ENCODE peak calls at places on chromosomes 5 and 9, in four cellular contexts. W is esophagus squamous epithelium, M is body of pancreas, Y is HCT116. I is an unnamed sample.

GRCh38 chr5:54644226-54644625 is 126.7 kb downstream of the SNX18 start:
- DNase-seq in W (no peak), M (no peak), Y (peak; percentile 48), I (no peak)

GRCh38 chr5:107542428-107542827 is 128.3 kb downstream of the EFNA5 start:
- DNase-seq in W (no peak), M (peak; percentile 89), Y (peak; percentile 54), I (peak; percentile 74)

GRCh38 chr5:140018096-140018481 is 25.0 kb downstream of the NRG2 start:
- DNase-seq in W (no peak), M (no peak), Y (no peak), I (no peak)

GRCh38 chr5:114192108-114192507 is 169.8 kb upstream of the KCNN2 start:
- DNase-seq in W (no peak), M (no peak), Y (no peak), I (no peak)

GRCh38 chr5:105688227-105688807 is 1982.4 kb downstream of the EFNA5 start:
- DNase-seq in W (no peak), M (no peak), Y (no peak), I (no peak)

GRCh38 chr5:87127956-87128687 is 139.6 kb upstream of the RASA1 start:
- DNase-seq in W (no peak), M (no peak), Y (no peak), I (no peak)

GRCh38 chr5:42467981-42468524 is 44.8 kb downstream of the GHR start:
- DNase-seq in W (no peak), M (no peak), Y (no peak), I (no peak)

GRCh38 chr5:72440207-72440638 is 67.0 kb downstream of the ZNF366 start:
- DNase-seq in W (no peak), M (no peak), Y (no peak), I (no peak)

GRCh38 chr5:56900395-56900794 is 9.0 kb upstream of the SETD9 start:
- DNase-seq in W (no peak), M (no peak), Y (no peak), I (no peak)

GRCh38 chr9:76667521-76667957 is 96.7 kb upstream of the PCA3 start:
- DNase-seq in W (no peak), M (no peak), Y (no peak), I (no peak)

GRCh38 chr9:90898229-90898628 is 96.6 kb downstream of the SYK start:
- DNase-seq in W (no peak), M (no peak), Y (no peak), I (no peak)

GRCh38 chr9:35557330-35557729 is 47.7 kb upstream of the TESK1 start:
- DNase-seq in W (no peak), M (no peak), Y (no peak), I (no peak)

GRCh38 chr9:14423816-14424261 is 109.9 kb upstream of the NFIB start:
- DNase-seq in W (no peak), M (no peak), Y (no peak), I (no peak)

GRCh38 chr9:127589955-127590370 is 22.1 kb upstream of the STXBP1 start:
- DNase-seq in W (no peak), M (peak; percentile 78), Y (no peak), I (peak; percentile 56)

GRCh38 chr5:36744678-36745659 is 131.6 kb upstream of the NIPBL start:
- DNase-seq in W (no peak), M (peak; percentile 95), Y (peak; percentile 76), I (peak; percentile 84)

GRCh38 chr9:125240649-125240999 is 519 bp downstream of the HSPA5 start:
- DNase-seq in W (no peak), M (peak; percentile 63), Y (no peak), I (no peak)

GRCh38 chr9:13411827-13412226 is 132.3 kb upstream of the MPDZ start:
- DNase-seq in W (no peak), M (no peak), Y (no peak), I (no peak)

GRCh38 chr9:125119643-125120286 is 23.6 kb downstream of the SCAI start:
- DNase-seq in W (no peak), M (no peak), Y (no peak), I (no peak)

GRCh38 chr9:114805670-114806551 is at the start of gene TNFSF15:
- DNase-seq in W (no peak), M (peak; percentile 45), Y (no peak), I (peak; percentile 72)

GRCh38 chr5:81247441-81247972 is 14.4 kb downstream of the CKMT2 start:
- DNase-seq in W (no peak), M (no peak), Y (peak; percentile 40), I (no peak)

GRCh38 chr5:34957857-34958690 is 28.7 kb downstream of the DNAJC21 start:
- DNase-seq in W (no peak), M (no peak), Y (no peak), I (peak; percentile 8)

GRCh38 chr5:51544386-51544785 is 161.1 kb downstream of the ISL1 start:
- DNase-seq in W (no peak), M (no peak), Y (no peak), I (no peak)

GRCh38 chr5:146048994-146049703 is 56.2 kb downstream of the PLAC8L1 start:
- DNase-seq in W (no peak), M (peak; percentile 57), Y (peak; percentile 48), I (peak; percentile 25)

GRCh38 chr5:173840111-173840983 is 47.8 kb upstream of the CPEB4 start:
- DNase-seq in W (no peak), M (no peak), Y (no peak), I (no peak)

GRCh38 chr5:19795218-19795617 is 192.8 kb downstream of the CDH18 start:
- DNase-seq in W (no peak), M (no peak), Y (no peak), I (peak; percentile 3)

GRCh38 chr5:979100-979817 is 29.3 kb upstream of the NKD2 start:
- DNase-seq in W (no peak), M (no peak), Y (no peak), I (no peak)

GRCh38 chr5:2173067-2173466 is 290.3 kb upstream of the IRX4 start:
- DNase-seq in W (no peak), M (no peak), Y (no peak), I (no peak)

GRCh38 chr9:134135343-134136116 is at the start of gene WDR5:
- DNase-seq in W (peak; percentile 37), M (peak; percentile 94), Y (peak; percentile 77), I (peak; percentile 56)
- TF ChIP-seq CTCF in W (no peak), M (no peak), Y (peak; percentile 9), I (peak; percentile 27)

GRCh38 chr5:133613184-133613583 is 843 bp upstream of the FSTL4 start:
- DNase-seq in W (no peak), M (no peak), Y (no peak), I (no peak)

GRCh38 chr5:133612021-133612860 is at the start of gene FSTL4:
- DNase-seq in W (no peak), M (peak; percentile 75), Y (no peak), I (no peak)

GRCh38 chr5:133611357-133612020 is 852 bp downstream of the FSTL4 start:
- DNase-seq in W (no peak), M (no peak), Y (no peak), I (no peak)

GRCh38 chr5:133613743-133614142 is 1.4 kb upstream of the FSTL4 start:
- DNase-seq in W (no peak), M (no peak), Y (no peak), I (no peak)

DNA sequence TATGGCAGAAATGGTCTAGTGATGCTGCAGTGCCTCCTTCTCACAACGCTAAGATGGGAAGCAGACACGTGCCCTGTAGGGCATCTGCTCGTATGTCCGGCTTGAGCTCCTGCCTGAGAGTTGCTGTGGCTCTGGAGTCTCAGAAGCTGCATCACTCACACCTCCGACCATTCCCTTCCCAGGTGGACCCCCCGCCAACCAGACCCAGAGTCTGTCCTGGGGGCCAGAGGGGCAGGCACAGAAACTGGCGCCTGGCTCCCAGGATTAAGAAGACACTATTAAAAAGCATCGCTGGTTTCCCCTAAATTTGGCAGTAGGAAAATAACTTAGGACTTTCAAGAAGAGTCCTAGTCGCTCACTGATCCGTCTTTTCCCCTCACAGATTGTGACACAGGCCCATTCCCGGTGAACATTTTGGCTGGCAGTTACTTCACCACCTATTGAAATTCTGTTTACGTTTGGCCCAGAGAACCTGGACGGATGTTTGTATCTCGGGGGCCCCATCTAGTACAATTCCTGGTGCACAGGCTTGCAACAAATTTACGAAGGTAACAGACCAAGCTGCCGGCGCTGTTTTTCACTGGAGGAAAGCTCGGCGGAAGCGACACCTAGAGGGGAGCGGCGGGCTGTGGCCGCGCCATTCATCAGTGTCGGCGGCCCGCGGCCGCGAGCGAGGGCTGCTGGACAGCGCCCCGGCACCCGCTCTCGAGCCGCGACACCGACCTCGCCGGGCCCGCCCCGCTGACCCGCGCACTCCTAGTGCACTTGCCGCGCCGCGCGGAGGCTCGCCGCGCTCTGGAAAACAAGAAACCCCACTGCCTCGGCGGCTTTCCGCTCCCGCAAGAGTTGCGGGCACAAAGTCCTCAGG is 1.6 kb downstream of the FSTL4 start:
- DNase-seq in W (no peak), M (peak; percentile 75), Y (no peak), I (peak; percentile 36)
- H3K4me3 ChIP-seq in W (peak overlapping the region; percentile 31), M (no peak overlapping the region), Y (no peak overlapping the region), I (peak overlapping the region; percentile 34)

GRCh38 chr9:18442629-18443491 is 31.1 kb upstream of the ADAMTSL1 start:
- DNase-seq in W (no peak), M (peak; percentile 71), Y (peak; percentile 43), I (peak; percentile 56)

GRCh38 chr9:18438951-18439350 is 35.0 kb upstream of the ADAMTSL1 start:
- DNase-seq in W (no peak), M (no peak), Y (no peak), I (no peak)

GRCh38 chr9:18441245-18441644 is 32.7 kb upstream of the ADAMTSL1 start:
- DNase-seq in W (no peak), M (no peak), Y (no peak), I (no peak)

GRCh38 chr9:18437315-18438200 is 36.4 kb upstream of the ADAMTSL1 start:
- DNase-seq in W (no peak), M (peak; percentile 22), Y (no peak), I (no peak)

GRCh38 chr9:18438300-18438925 is 35.5 kb upstream of the ADAMTSL1 start:
- DNase-seq in W (no peak), M (no peak), Y (no peak), I (no peak)
- TF ChIP-seq CTCF in W (no peak), M (no peak), Y (no peak), I (no peak)

DNA sequence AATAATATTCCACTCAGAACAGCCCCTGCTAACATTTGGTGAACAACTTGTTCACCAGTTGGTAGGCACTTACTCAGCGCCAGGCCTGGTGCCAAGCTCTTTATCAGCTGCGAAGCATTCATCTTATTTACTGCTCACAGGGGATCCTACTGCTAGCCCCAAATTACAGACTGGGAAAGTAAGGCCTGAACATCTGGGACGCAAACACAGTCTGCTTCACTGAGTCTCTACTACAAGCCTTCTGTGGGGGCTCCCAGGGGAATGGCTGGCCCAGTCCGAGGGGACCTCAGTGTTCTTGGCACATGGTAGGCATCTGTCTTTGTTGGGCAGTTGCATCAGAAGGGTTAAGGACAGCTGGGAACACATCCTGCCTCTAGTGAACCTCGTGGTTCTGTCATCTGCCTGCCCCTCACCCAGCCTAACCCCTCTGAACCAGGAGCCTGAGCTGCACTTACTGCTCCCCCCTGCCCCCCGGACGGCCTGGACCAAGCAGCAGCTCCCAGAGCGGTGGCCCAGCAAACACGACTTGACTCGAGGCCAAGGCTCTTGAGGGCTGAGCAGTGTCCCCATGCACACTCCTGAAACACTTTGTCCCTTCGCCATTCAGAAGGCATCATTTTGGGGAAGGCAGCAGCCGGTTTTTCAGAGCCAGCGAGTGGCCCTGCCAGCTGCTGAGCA is at the start of gene PHYHD1:
- DNase-seq in W (no peak), M (peak; percentile 77), Y (no peak), I (no peak)
- H3K4me3 ChIP-seq in W (peak within 1 kb of the TSS; percentile 30), M (peak within 1 kb of the TSS; percentile 46), Y (no peak within 1 kb of the TSS), I (no peak within 1 kb of the TSS)

GRCh38 chr5:178074266-178074952 is 38.9 kb upstream of the N4BP3 start:
- DNase-seq in W (no peak), M (no peak), Y (no peak), I (no peak)
- TF ChIP-seq CTCF in W (no peak), M (no peak), Y (no peak), I (no peak)

GRCh38 chr9:37377688-37378612 is 44.5 kb upstream of the GRHPR start:
- DNase-seq in W (no peak), M (no peak), Y (no peak), I (no peak)
- H3K4me3 ChIP-seq in W (no peak overlapping the region), M (no peak overlapping the region), Y (no peak overlapping the region), I (no peak overlapping the region)

I was measured in LNCaP clone FGC.